ENCODE peak calls at places on chromosomes 2 and 18, in four cellular contexts. H is bronchial epithelial cell, X is AG10803, F is Peyer's patch. T is an unnamed sample.

GRCh38 chr2:80222644-80223043 is 81.9 kb downstream of the LRRTM1 start:
- DNase-seq in F (no peak), H (no peak), X (no peak), T (no peak)

GRCh38 chr2:150978053-150978452 is 283.6 kb downstream of the RBM43 start:
- DNase-seq in H (no peak), F (no peak), X (no peak), T (no peak)

GRCh38 chr2:29011650-29012060 is 30.6 kb downstream of the TOGARAM2 start:
- DNase-seq in F (peak; percentile 80), X (no peak), H (no peak), T (no peak)

GRCh38 chr2:223669453-223670225 is 67.5 kb upstream of the SCG2 start:
- DNase-seq in H (peak; percentile 10), X (peak; percentile 58), F (no peak), T (peak; percentile 32)

GRCh38 chr18:79626905-79627749 is 52.5 kb upstream of the CTDP1 start:
- DNase-seq in H (no peak), F (no peak), X (no peak), T (no peak)

GRCh38 chr2:18671363-18671762 is 82.0 kb upstream of the NT5C1B start:
- DNase-seq in H (peak; percentile 54), X (no peak), F (no peak), T (peak; percentile 32)

GRCh38 chr2:141199711-141200110 is 931.1 kb downstream of the LRP1B start:
- DNase-seq in F (no peak), X (no peak), H (no peak), T (no peak)

GRCh38 chr2:45990131-45990530 is 307.1 kb upstream of the EPAS1 start:
- DNase-seq in H (no peak), F (no peak), X (no peak), T (no peak)

GRCh38 chr2:18178736-18179349 is 300.4 kb downstream of the KCNS3 start:
- DNase-seq in H (peak; percentile 68), F (no peak), X (peak; percentile 65), T (peak; percentile 38)

DNA sequence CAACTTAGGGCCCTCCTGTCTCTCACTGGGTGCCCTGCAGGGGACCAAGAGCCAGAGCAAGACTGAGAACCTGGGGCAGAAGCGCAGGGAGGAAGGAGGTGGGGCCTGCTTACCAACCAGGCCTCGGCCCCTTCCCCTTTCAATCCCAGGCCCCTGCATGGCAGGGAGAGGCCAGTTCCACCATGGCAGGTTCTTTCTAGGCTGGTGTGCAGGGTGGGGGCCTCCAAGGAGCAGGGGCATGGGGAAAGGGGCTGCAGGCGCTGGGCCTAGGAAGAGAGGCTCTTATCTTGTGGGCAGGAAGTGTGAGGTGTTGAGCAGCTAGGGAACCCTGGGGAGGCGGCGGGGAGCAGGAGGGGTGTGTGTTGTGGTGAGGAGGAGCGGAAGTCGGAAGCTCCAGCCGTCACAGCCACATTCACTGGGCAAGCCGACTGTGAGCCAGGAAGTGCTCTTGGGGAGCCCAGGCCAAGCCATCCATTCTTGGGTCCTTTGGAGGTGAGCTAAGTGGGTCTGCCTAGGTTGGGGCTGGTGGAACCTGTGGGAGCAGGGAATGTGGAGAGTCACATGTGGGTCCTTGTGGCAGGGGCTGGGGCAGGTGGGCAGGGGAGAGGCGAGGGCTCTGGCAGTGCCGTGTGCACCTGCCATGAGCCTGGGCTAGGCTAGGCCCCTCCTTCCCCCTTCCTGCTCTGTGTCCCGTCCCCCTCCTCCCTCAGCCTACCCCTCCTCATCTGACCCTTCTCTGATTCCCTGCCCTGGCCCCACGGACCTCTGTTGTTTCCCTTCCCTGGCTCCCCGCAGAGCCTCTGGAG is at the start of gene PSD4:
- DNase-seq in F (peak; percentile 93), X (no peak), H (no peak), T (no peak)
- TF ChIP-seq CTCF in F (no peak), X (no peak), H (no peak), T (no peak)

GRCh38 chr2:197806317-197806633 is 1.9 kb downstream of the PLCL1 start:
- DNase-seq in H (no peak), F (no peak), X (peak; percentile 21), T (no peak)

GRCh38 chr2:197805598-197806316 is 1.4 kb downstream of the PLCL1 start:
- DNase-seq in F (no peak), H (no peak), X (no peak), T (no peak)

GRCh38 chr2:197803033-197803444 is 1.4 kb upstream of the PLCL1 start:
- DNase-seq in H (peak; percentile 59), F (no peak), X (peak; percentile 62), T (peak; percentile 49)

GRCh38 chr2:197804049-197804757 is at the start of gene PLCL1:
- DNase-seq in F (peak; percentile 77), X (peak; percentile 93), H (peak; percentile 80), T (peak; percentile 88)

DNA sequence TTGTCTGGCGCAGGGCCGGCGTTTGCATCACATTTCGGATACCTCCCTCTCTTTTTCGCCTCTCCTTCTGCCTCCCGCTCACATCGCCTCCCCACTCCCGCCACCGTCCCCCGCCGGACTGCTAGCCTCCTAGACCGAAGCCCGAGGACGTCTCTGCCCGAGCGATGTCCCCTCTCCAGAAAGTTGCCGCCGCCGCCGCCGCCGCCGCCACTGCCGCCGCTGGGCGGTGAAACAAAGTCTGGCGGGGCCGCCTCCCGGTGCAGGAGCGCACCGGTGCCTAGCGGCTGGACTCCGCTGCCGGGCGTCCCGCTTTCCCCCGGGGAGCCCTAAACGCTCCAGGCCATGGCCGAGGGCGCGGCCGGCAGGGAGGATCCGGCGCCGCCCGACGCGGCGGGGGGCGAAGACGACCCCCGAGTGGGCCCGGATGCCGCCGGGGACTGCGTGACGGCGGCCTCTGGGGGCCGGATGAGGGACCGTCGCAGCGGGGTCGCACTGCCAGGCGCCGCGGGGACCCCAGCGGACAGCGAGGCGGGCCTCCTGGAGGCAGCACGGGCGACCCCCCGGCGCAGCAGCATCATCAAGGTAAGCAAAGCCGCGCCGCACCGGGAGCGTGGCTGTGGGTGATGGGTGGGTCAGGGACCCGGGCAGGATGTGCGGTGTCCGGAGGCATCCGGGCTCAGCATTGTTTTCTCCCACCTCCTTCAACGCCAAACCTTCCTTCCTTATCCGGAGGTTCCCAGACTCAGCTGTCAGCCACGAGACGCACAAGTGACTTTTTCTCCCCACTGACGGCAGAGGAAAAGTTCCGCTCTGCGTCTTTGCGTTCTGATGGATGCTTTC is 585 bp downstream of the PLCL1 start:
- DNase-seq in X (peak; percentile 20), H (no peak), F (peak; percentile 29), T (no peak)
- TF ChIP-seq CTCF in X (no peak), H (no peak), F (no peak), T (peak; percentile 6)

DNA sequence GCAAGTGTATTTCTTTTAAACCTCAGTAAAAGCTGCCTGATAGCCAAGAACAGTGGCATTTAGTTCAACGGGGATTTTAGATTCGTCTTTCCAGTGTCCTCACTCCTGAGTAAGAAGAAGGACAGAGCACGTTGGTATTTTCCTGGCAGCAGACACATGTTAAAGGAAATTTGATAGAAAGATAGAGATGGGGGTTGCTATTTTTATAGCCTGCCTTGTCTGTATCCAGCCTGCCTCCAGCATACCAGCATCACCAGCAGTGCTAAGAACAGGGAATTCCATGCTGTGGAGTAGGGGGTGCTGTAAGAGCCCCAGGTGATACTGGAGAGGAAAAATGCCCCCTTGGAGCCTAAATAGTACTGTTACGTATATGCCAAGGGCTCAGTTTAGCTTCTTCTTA is 1.1 kb upstream of the SMYD1 start:
- DNase-seq in X (no peak), H (no peak), F (no peak), T (no peak)
- TF ChIP-seq CTCF in X (no peak), H (no peak), F (no peak), T (no peak)

GRCh38 chr2:30230855-30231725 is at the start of gene LBH:
- DNase-seq in H (peak; percentile 69), F (peak; percentile 91), X (peak; percentile 88), T (peak; percentile 54)
- TF ChIP-seq CTCF in H (no peak), F (no peak), X (no peak), T (no peak)